ENCODE peak calls at places on chromosomes 11 and 22, in four cellular contexts. U is transverse colon, W is A549, Y is uterus. G is an unnamed sample.

GRCh38 chr11:45383229-45383628 is 97.1 kb upstream of the SYT13 start:
- DNase-seq in U (no peak), W (no peak), Y (no peak), G (no peak)

GRCh38 chr22:41976070-41976901 is 7.0 kb downstream of the SEPTIN3 start:
- DNase-seq in U (peak), W (no peak), Y (no peak), G (no peak)

GRCh38 chr22:50311606-50312351 is 4.3 kb upstream of the PLXNB2 start:
- DNase-seq in U (no peak), W (no peak), Y (no peak), G (no peak)

GRCh38 chr22:27135582-27135981 is 478.2 kb downstream of the MIAT start:
- DNase-seq in U (no peak), W (peak), Y (no peak), G (no peak)

GRCh38 chr22:27809226-27809625 is 7.7 kb upstream of the MN1 start:
- DNase-seq in U (no peak), W (no peak), Y (no peak), G (no peak)

GRCh38 chr22:17303840-17304779 is 65.2 kb upstream of the CECR2 start:
- DNase-seq in U (peak), W (no peak), Y (no peak), G (no peak)

GRCh38 chr11:2512431-2513407 is 67.9 kb downstream of the KCNQ1 start:
- DNase-seq in U (peak), W (no peak), Y (peak), G (peak)

GRCh38 chr11:129323896-129324522 is 51.6 kb upstream of the BARX2 start:
- DNase-seq in U (peak), W (peak), Y (no peak), G (peak)

GRCh38 chr11:120500414-120500936 is 11.1 kb upstream of the GRIK4 start:
- DNase-seq in U (no peak), W (no peak), Y (no peak), G (no peak)

GRCh38 chr11:17098038-17098437 is 20.6 kb upstream of the RPS13 start:
- DNase-seq in U (no peak), W (no peak), Y (no peak), G (no peak)

GRCh38 chr11:33700425-33701271 is at the start of gene C11orf91:
- DNase-seq in U (peak), W (peak), Y (peak), G (peak)
- TF ChIP-seq POLR2A in U (peak), W (peak), Y (peak), G (peak)

GRCh38 chr11:68844376-68844775 is 2.7 kb upstream of the CPT1A start:
- DNase-seq in U (no peak), W (no peak), Y (no peak), G (no peak)

GRCh38 chr11:68847395-68847794 is 5.7 kb upstream of the CPT1A start:
- DNase-seq in U (no peak), W (no peak), Y (no peak), G (no peak)

GRCh38 chr11:68845351-68846002 is 3.8 kb upstream of the CPT1A start:
- DNase-seq in U (no peak), W (no peak), Y (no peak), G (no peak)

GRCh38 chr11:68844801-68845200 is 3.1 kb upstream of the CPT1A start:
- DNase-seq in U (no peak), W (no peak), Y (no peak), G (no peak)

DNA sequence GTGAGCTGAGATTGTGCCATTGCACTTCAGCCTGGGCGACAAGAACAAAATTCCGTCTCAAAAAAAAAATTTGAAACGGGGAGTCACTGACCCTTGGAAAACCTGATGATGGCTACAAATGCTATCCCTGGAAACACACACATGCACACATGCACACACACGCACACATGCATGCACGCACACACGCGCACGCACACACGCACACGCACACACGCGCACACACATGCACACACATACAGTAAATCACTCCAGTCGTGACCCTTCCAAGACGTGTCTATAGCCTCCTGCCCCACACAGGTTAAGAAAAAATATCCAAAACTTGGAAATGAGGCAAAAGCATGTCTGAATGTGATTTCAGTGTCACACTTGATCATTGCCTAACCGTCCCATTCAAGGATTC is 6.7 kb upstream of the CPT1A start:
- DNase-seq in U (no peak), W (no peak), Y (no peak), G (no peak)
- H3K4me3 ChIP-seq in U (no peak), W (no peak), Y (no peak), G (no peak)

GRCh38 chr11:88295028-88295427 is 42.5 kb downstream of the CTSC start:
- DNase-seq in U (no peak), W (no peak), Y (no peak), G (no peak)

GRCh38 chr11:88297320-88298263 is 39.9 kb downstream of the CTSC start:
- DNase-seq in U (no peak), W (no peak), Y (no peak), G (no peak)

GRCh38 chr11:88292156-88292844 is 45.2 kb downstream of the CTSC start:
- DNase-seq in U (peak), W (peak), Y (no peak), G (no peak)

GRCh38 chr11:88288560-88288959 is 49.0 kb downstream of the CTSC start:
- DNase-seq in U (no peak), W (no peak), Y (no peak), G (no peak)

GRCh38 chr11:88293931-88294330 is 43.6 kb downstream of the CTSC start:
- DNase-seq in U (no peak), W (no peak), Y (no peak), G (no peak)
- TF ChIP-seq POLR2A in U (no peak), W (no peak), Y (no peak), G (no peak)

GRCh38 chr22:37486224-37486845 is at the start of gene MFNG:
- DNase-seq in U (peak), W (peak), Y (peak), G (peak)
- H3K4me3 ChIP-seq in U (peak), W (no peak), Y (peak), G (peak)

DNA sequence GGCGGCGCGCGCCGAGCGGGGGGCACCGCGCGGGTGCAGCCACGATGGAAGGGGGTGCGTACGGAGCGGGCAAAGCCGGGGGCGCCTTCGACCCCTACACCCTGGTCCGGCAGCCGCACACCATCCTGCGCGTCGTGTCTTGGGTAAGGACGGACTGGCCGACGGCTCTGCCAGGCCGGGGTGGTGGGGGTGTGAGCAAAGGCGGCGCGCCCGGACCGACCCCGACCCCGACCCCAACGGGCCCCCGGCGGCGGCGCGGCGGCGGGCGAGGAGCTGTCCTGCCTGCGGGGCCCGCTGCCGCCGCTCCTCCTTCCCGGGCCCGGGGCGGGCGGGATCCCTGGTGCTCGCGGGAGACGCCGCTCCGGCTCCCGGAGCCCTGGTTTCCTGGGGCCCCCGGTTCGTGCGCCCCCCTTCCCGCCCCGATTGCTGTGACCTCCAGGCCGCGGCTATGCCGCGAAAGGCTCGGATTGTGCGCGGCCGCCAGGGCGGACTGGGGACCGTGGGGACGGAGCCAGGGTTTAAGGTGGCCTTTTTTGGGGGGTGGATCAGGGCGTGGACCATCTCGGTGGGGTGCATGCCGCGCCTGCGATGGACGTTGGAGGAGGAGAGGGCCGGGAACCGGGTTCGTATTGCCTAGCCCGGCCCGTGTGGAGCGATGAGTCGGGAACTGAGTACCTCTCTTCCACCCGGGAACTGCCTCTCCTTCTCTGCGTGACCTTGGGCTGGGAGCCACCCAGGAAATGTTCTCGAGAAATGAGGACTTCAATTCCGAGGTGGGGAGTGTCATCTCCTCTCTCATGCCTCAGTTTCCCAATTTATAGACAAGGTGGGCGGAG is at the start of gene SYNGR1:
- DNase-seq in U (no peak), W (no peak), Y (peak), G (no peak)
- TF ChIP-seq POLR2A in U (no peak), W (peak), Y (no peak), G (peak)

GRCh38 chr11:114057147-114057546 is 2.4 kb upstream of the ZBTB16 start:
- DNase-seq in U (peak), W (no peak), Y (no peak), G (no peak)

GRCh38 chr11:114059278-114059983 is at the start of gene ZBTB16:
- DNase-seq in U (peak), W (no peak), Y (peak), G (peak)

GRCh38 chr11:114058871-114059277 is 637 bp upstream of the ZBTB16 start:
- DNase-seq in U (peak), W (no peak), Y (no peak), G (no peak)

GRCh38 chr11:114057605-114058004 is 1.9 kb upstream of the ZBTB16 start:
- DNase-seq in U (no peak), W (no peak), Y (no peak), G (no peak)

GRCh38 chr11:114058026-114058706 is 1.3 kb upstream of the ZBTB16 start:
- DNase-seq in U (no peak), W (no peak), Y (no peak), G (no peak)
- H3K4me3 ChIP-seq in U (peak), W (no peak), Y (no peak), G (peak)

GRCh38 chr11:3837793-3838192 is 3.0 kb downstream of the RHOG start:
- DNase-seq in U (peak), W (no peak), Y (peak), G (no peak)

GRCh38 chr11:3840870-3841425 is at the start of gene RHOG:
- DNase-seq in U (peak), W (peak), Y (peak), G (peak)

GRCh38 chr11:3838504-3838903 is 2.3 kb downstream of the RHOG start:
- DNase-seq in U (no peak), W (no peak), Y (no peak), G (no peak)

GRCh38 chr11:3841426-3842304 is 906 bp upstream of the RHOG start:
- DNase-seq in U (peak), W (peak), Y (peak), G (peak)

DNA sequence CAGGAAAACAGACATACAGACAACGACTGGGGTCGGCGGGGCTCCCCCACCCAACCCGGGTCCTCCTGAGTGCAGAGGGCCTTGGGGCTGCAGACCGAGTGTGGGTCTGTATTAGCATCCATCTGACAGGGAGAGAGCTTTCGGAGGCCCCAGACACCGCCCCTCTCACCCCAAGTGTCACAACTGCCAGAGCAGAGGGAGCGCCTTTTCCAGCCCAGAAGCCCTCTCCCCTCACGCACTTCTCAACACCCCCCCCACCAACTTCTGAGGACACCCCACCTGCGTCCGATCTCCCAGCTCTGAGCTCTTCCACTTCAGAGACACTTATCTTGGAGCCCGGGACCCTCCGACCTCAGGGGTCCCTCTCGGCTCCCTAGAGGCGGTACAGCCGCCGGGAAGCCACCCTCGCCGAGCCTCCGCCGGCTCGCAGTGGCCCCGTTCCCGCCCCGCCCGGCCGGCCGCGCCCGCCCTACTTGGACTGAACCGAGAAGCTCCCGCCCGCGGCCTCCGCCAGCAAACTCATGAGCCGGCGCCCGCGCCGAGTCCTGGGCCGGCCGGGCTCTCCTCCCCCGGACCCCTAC is 380 bp downstream of the RHOG start:
- DNase-seq in U (peak), W (no peak), Y (no peak), G (peak)
- TF ChIP-seq POLR2A in U (peak), W (no peak), Y (no peak), G (no peak)

G was measured in tibial nerve.